ENCODE peak calls at places on chromosomes 16 and 17, in five cellular contexts. L, B, H, P and A are unnamed samples.

GRCh38 chr17:19867654-19868395 is at the start of gene ULK2:
- DNase-seq in B (peak; percentile 78), L (peak; percentile 72), P (peak; percentile 65), H (peak; percentile 58), A (peak; percentile 69)

GRCh38 chr16:20359997-20360396 is 7.5 kb upstream of the UMOD start:
- DNase-seq in H (no peak), P (peak; percentile 15), B (peak; percentile 39), L (no peak), A (no peak)

GRCh38 chr16:19861811-19862327 is 22.8 kb downstream of the GPRC5B start:
- DNase-seq in L (no peak), H (no peak), B (peak; percentile 65), P (no peak), A (no peak)

GRCh38 chr16:29641561-29641960 is 21.5 kb upstream of the SPN start:
- DNase-seq in B (no peak), H (no peak), P (no peak), L (peak; percentile 14), A (no peak)

GRCh38 chr16:25258856-25259179 is 1.2 kb upstream of the ZKSCAN2 start:
- DNase-seq in H (no peak), B (no peak), P (no peak), L (no peak), A (no peak)

GRCh38 chr17:35811759-35812158 is 2.5 kb downstream of the TAF15 start:
- DNase-seq in H (no peak), P (no peak), B (no peak), L (no peak), A (no peak)

GRCh38 chr17:76537288-76537577 is 276 bp downstream of the CYGB start:
- DNase-seq in P (no peak), L (no peak), B (peak; percentile 69), H (no peak), A (peak; percentile 39)

GRCh38 chr17:40598928-40599627 is 33.8 kb upstream of the CCR7 start:
- DNase-seq in B (no peak), L (no peak), P (no peak), H (no peak), A (peak; percentile 37)

GRCh38 chr16:25033852-25034251 is 18.7 kb upstream of the ARHGAP17 start:
- DNase-seq in L (peak; percentile 86), P (no peak), B (no peak), H (no peak), A (peak; percentile 83)

GRCh38 chr16:1773703-1774455 is 945 bp upstream of the MRPS34 start:
- DNase-seq in H (no peak), L (peak; percentile 41), P (no peak), B (no peak), A (peak; percentile 24)
- H3K4ac ChIP-seq in H (peak overlapping the region; percentile 66), L (peak overlapping the region; percentile 76), P (peak overlapping the region; percentile 99), B (no peak overlapping the region), A (peak overlapping the region; percentile 44)

DNA sequence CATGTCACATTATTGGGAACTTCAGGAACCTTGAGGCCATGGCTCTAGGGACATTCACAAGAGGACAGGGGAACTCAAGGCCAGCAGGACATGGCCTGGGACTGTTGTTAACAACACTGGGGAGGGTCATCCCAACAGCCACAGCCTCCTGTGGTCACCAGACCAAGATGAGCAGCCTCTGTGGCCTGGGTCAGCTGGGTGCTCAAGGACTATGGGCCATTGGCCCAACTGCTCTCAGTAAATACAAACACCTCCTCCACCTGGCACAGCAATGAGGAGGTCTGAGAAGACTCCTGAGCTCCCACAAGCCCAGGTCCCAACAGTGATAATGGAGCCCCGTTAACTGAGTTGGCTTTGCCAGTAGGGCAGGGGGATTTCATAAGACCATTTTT is 20.9 kb downstream of the KIFC3 start:
- DNase-seq in H (no peak), P (no peak), L (no peak), B (no peak), A (no peak)
- H3K4ac ChIP-seq in H (no peak overlapping the region), P (no peak overlapping the region), L (no peak overlapping the region), B (no peak overlapping the region), A (no peak overlapping the region)

GRCh38 chr16:1420540-1421205 is at the start of gene UQCC4:
- DNase-seq in L (peak; percentile 99), B (peak; percentile 99), H (peak; percentile 100), P (peak; percentile 98), A (peak; percentile 99)
- H3K4ac ChIP-seq in L (peak within 1 kb of the TSS; percentile 99), B (no peak within 1 kb of the TSS), H (peak within 1 kb of the TSS; percentile 66), P (peak within 1 kb of the TSS; percentile 79), A (peak within 1 kb of the TSS; percentile 96)

DNA sequence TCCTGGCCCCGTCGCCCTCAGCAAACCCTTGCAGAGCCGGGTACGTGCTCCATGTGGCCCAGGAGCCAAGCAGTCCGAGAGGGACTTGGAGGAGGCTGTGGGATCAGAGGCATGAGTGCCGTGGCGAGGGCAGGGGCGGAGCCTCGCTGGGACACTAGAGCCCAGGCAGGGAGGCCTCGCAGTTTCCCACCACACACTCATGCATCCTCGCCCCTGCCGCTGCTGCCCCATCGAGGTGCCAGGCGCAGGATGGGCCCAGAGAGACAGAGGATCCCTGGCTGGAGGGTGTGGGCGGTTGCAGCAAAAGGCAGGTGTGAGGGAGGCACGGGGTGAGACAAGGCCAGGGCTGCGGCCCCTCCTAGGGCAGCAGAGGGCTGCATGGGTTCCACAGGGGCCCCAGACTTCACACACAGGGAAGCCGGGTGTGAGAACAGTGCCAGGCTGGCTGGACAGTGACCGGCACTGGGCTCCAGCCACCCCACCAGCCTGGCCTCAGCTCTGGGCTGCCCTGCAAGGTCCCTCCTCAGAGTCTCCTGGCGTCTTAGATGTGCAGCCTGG is 7.7 kb downstream of the BCAR1 start:
- DNase-seq in P (no peak), B (no peak), L (peak; percentile 37), H (no peak), A (no peak)
- H3K4ac ChIP-seq in P (peak overlapping the region; percentile 85), B (no peak overlapping the region), L (peak overlapping the region; percentile 100), H (peak overlapping the region; percentile 71), A (peak overlapping the region; percentile 100)

GRCh38 chr16:88737298-88738166 is 31.2 kb downstream of the CTU2 start:
- DNase-seq in L (peak; percentile 78), B (peak; percentile 77), P (peak; percentile 69), H (peak; percentile 66), A (peak; percentile 70)
- H3K4ac ChIP-seq in L (no peak overlapping the region), B (no peak overlapping the region), P (peak overlapping the region; percentile 97), H (no peak overlapping the region), A (no peak overlapping the region)

GRCh38 chr17:82051776-82052637 is at the start of the genes GPS1 and RFNG:
- DNase-seq in H (peak; percentile 49), P (no peak), L (peak; percentile 54), B (peak; percentile 75), A (peak; percentile 16)
- H3K4ac ChIP-seq in H (peak within 1 kb of the TSS; percentile 62), P (peak within 1 kb of the TSS; percentile 76), L (peak within 1 kb of the TSS; percentile 87), B (no peak within 1 kb of the TSS), A (peak within 1 kb of the TSS; percentile 87)